ENCODE peak calls at places on chromosomes 6 and 20, in five cellular contexts. D is central memory CD4-positive, alpha-beta T cell; R is OCI-LY7; V is NCI-H1694; M is GM06990. S is an unnamed sample.

GRCh38 chr20:51562334-51563140 is 20.0 kb upstream of the NFATC2 start:
- DNase-seq in D (no peak), R (no peak), V (no peak), M (no peak), S (no peak)

GRCh38 chr6:14743465-14744211 is 502.2 kb upstream of the JARID2 start:
- DNase-seq in D (peak; percentile 26), R (no peak), V (no peak), M (no peak), S (no peak)

GRCh38 chr6:1042583-1043457 is 269.1 kb upstream of the FOXQ1 start:
- DNase-seq in D (no peak), R (no peak), V (no peak), M (no peak), S (no peak)

GRCh38 chr6:132973556-132973993 is 159.2 kb downstream of the RPS12 start:
- DNase-seq in D (no peak), R (no peak), V (no peak), M (no peak), S (no peak)

GRCh38 chr6:140138311-140138994 is 764.0 kb upstream of the CITED2 start:
- DNase-seq in D (no peak), R (no peak), V (no peak), M (no peak), S (no peak)

GRCh38 chr20:53386186-53386681 is 207.4 kb downstream of the ZNF217 start:
- DNase-seq in D (no peak), R (no peak), V (no peak), M (no peak), S (no peak)

GRCh38 chr20:38321959-38322598 is 18.1 kb downstream of the BPI start:
- DNase-seq in D (no peak), R (no peak), V (peak; percentile 12), M (no peak), S (no peak)

GRCh38 chr20:32484221-32485125 is 100.7 kb downstream of the NOL4L start:
- DNase-seq in D (peak; percentile 27), R (peak; percentile 25), V (no peak), M (no peak), S (no peak)

GRCh38 chr20:45426621-45427020 is 10.7 kb downstream of the PIGT start:
- DNase-seq in D (no peak), R (no peak), V (no peak), M (no peak), S (no peak)

GRCh38 chr6:106805017-106805335 is 169.6 kb downstream of the CD24 start:
- DNase-seq in D (no peak), R (no peak), V (no peak), M (no peak), S (no peak)

GRCh38 chr20:10185741-10186558 is 32.7 kb upstream of the SNAP25 start:
- DNase-seq in D (no peak), R (no peak), V (peak; percentile 24), M (no peak), S (no peak)

GRCh38 chr6:108739496-108740330 is 108.5 kb upstream of the ARMC2 start:
- DNase-seq in D (no peak), R (no peak), V (no peak), M (no peak), S (no peak)

GRCh38 chr6:11358904-11359840 is 126.7 kb upstream of the NEDD9 start:
- DNase-seq in D (no peak), R (no peak), V (no peak), M (no peak), S (no peak)

GRCh38 chr6:49522710-49523593 is 23.2 kb downstream of the GLYATL3 start:
- DNase-seq in D (no peak), R (no peak), V (no peak), M (no peak), S (no peak)

GRCh38 chr20:17995967-17996819 is 27.4 kb downstream of the MGME1 start:
- DNase-seq in D (peak; percentile 57), R (peak; percentile 76), V (peak; percentile 74), M (no peak), S (peak; percentile 67)

GRCh38 chr6:81166770-81167169 is 585.7 kb downstream of the TENT5A start:
- DNase-seq in D (no peak), R (no peak), V (no peak), M (no peak), S (no peak)

S was measured in germinal center.